ENCODE peak calls at places on chromosome 7, in nine cellular contexts. One of them, this sample, is unnamed.

GRCh38 chr7:146175716-146176115 is 59.1 kb downstream of the CNTNAP2 start:
- DNase-seq in lower leg skin: no peak
- DNase-seq in IMR-90: no peak
- DNase-seq in HCT116: no peak
- DNase-seq in sigmoid colon: no peak
- DNase-seq in adrenal gland: no peak
- DNase-seq in erythroblast: no peak
- DNase-seq in tibial nerve: no peak
- DNase-seq in uterus: no peak
- DNase-seq in this sample: no peak

GRCh38 chr7:5677538-5678294 is 103.7 kb downstream of the RNF216 start:
- DNase-seq in sigmoid colon: peak; percentile 88
- DNase-seq in tibial nerve: peak; percentile 64
- DNase-seq in HCT116: peak; percentile 34
- DNase-seq in lower leg skin: peak; percentile 66
- DNase-seq in adrenal gland: peak; percentile 74
- DNase-seq in IMR-90: peak; percentile 78
- DNase-seq in uterus: peak; percentile 73
- DNase-seq in erythroblast: peak; percentile 71
- DNase-seq in this sample: peak; percentile 65

GRCh38 chr7:108000875-108001758 is 1.8 kb downstream of the LAMB1 start:
- DNase-seq in IMR-90: peak; percentile 30
- DNase-seq in erythroblast: no peak
- DNase-seq in HCT116: no peak
- DNase-seq in lower leg skin: peak; percentile 26
- DNase-seq in adrenal gland: peak; percentile 55
- DNase-seq in uterus: peak; percentile 51
- DNase-seq in tibial nerve: no peak
- DNase-seq in sigmoid colon: peak; percentile 78
- DNase-seq in this sample: no peak

GRCh38 chr7:90271753-90272152 is 26.8 kb downstream of the CFAP69 start:
- DNase-seq in sigmoid colon: no peak
- DNase-seq in IMR-90: peak; percentile 73
- DNase-seq in lower leg skin: no peak
- DNase-seq in HCT116: no peak
- DNase-seq in adrenal gland: no peak
- DNase-seq in tibial nerve: no peak
- DNase-seq in uterus: no peak
- DNase-seq in erythroblast: no peak
- DNase-seq in this sample: no peak

GRCh38 chr7:142785841-142786250 is 15.1 kb downstream of the PRSS2 start:
- DNase-seq in HCT116: no peak
- DNase-seq in sigmoid colon: peak; percentile 25
- DNase-seq in tibial nerve: no peak
- DNase-seq in lower leg skin: no peak
- DNase-seq in IMR-90: no peak
- DNase-seq in erythroblast: no peak
- DNase-seq in uterus: no peak
- DNase-seq in adrenal gland: no peak
- DNase-seq in this sample: no peak

GRCh38 chr7:36604801-36605200 is 119.5 kb downstream of the AOAH start:
- DNase-seq in tibial nerve: no peak
- DNase-seq in erythroblast: no peak
- DNase-seq in sigmoid colon: no peak
- DNase-seq in uterus: no peak
- DNase-seq in IMR-90: no peak
- DNase-seq in adrenal gland: no peak
- DNase-seq in HCT116: no peak
- DNase-seq in lower leg skin: no peak
- DNase-seq in this sample: no peak

GRCh38 chr7:28389504-28390385 is 22.6 kb upstream of the CREB5 start:
- DNase-seq in adrenal gland: no peak
- DNase-seq in IMR-90: peak; percentile 79
- DNase-seq in sigmoid colon: no peak
- DNase-seq in tibial nerve: peak; percentile 65
- DNase-seq in HCT116: peak; percentile 49
- DNase-seq in lower leg skin: no peak
- DNase-seq in erythroblast: peak; percentile 60
- DNase-seq in uterus: no peak
- DNase-seq in this sample: no peak

GRCh38 chr7:70829221-70830059 is 302.5 kb upstream of the GALNT17 start:
- DNase-seq in erythroblast: peak; percentile 44
- DNase-seq in IMR-90: peak; percentile 56
- DNase-seq in lower leg skin: peak; percentile 53
- DNase-seq in uterus: peak; percentile 51
- DNase-seq in sigmoid colon: peak; percentile 73
- DNase-seq in adrenal gland: peak; percentile 61
- DNase-seq in HCT116: peak; percentile 2
- DNase-seq in tibial nerve: peak; percentile 70
- DNase-seq in this sample: peak; percentile 61

GRCh38 chr7:149635561-149636329 is 137.6 kb downstream of the ZNF467 start:
- DNase-seq in adrenal gland: no peak
- DNase-seq in lower leg skin: no peak
- DNase-seq in tibial nerve: no peak
- DNase-seq in IMR-90: no peak
- DNase-seq in erythroblast: no peak
- DNase-seq in HCT116: no peak
- DNase-seq in sigmoid colon: no peak
- DNase-seq in uterus: no peak
- DNase-seq in this sample: no peak

DNA sequence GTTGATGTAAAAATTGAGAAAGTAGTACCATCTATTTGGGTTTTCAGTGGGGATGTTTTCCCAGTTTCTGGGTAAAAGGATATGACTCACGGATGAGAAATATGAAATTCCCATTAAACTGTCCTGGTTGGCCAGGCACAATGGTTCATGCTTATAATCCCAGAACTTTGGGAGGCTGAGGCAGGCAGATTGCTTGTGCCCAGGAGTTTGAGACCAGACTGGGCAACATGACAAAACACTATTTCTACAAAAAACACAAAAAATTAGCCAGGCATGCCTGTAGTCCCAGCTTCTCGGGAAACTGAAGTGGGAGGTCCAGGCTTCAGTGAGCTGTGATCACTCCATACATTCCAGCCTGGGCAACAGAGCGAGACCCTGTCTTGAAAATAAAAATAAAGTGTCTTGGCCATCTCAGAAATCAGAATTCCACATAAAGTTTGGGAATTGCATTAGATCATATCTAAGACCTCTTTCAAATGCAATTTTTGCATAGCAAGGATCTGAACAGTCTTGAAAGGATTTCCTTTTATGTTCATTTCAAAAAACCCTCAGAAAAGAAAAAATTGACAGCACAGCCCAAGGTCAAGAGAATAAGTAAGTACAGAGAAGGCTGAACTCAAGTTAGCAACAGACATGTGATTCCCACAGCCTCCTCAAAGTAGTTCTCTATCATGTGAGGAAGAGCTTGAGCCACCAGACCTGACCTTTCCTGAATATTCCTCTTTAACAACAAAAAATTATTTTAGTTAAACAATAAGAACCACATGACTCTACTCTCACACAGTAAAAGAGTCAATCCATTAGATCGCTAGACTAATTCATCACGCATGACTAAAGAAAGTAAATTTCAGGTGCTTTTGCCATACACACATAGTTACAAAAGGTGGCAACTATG is 141.5 kb upstream of the CAV2 start:
- DNase-seq in erythroblast: no peak
- DNase-seq in uterus: no peak
- DNase-seq in adrenal gland: no peak
- DNase-seq in HCT116: no peak
- DNase-seq in tibial nerve: no peak
- DNase-seq in lower leg skin: no peak
- DNase-seq in IMR-90: peak; percentile 62
- DNase-seq in sigmoid colon: no peak
- DNase-seq in this sample: no peak
- TF ChIP-seq POLR2A in erythroblast: no peak
- TF ChIP-seq POLR2A in uterus: no peak
- TF ChIP-seq POLR2A in adrenal gland: no peak
- TF ChIP-seq POLR2A in HCT116: no peak
- TF ChIP-seq POLR2A in tibial nerve: no peak
- TF ChIP-seq POLR2A in lower leg skin: no peak
- TF ChIP-seq POLR2A in IMR-90: no peak
- TF ChIP-seq POLR2A in sigmoid colon: no peak
- TF ChIP-seq POLR2A in this sample: no peak

GRCh38 chr7:37786741-37787569 is 61.4 kb upstream of the NME8 start:
- DNase-seq in HCT116: no peak
- DNase-seq in sigmoid colon: no peak
- DNase-seq in adrenal gland: no peak
- DNase-seq in tibial nerve: no peak
- DNase-seq in erythroblast: no peak
- DNase-seq in lower leg skin: no peak
- DNase-seq in IMR-90: no peak
- DNase-seq in uterus: no peak
- DNase-seq in this sample: no peak
- TF ChIP-seq POLR2A in HCT116: no peak
- TF ChIP-seq POLR2A in sigmoid colon: no peak
- TF ChIP-seq POLR2A in adrenal gland: no peak
- TF ChIP-seq POLR2A in tibial nerve: no peak
- TF ChIP-seq POLR2A in erythroblast: no peak
- TF ChIP-seq POLR2A in lower leg skin: no peak
- TF ChIP-seq POLR2A in IMR-90: no peak
- TF ChIP-seq POLR2A in uterus: no peak
- TF ChIP-seq POLR2A in this sample: no peak

GRCh38 chr7:32941996-32942782 is 15.1 kb upstream of the FKBP9 start:
- DNase-seq in uterus: peak; percentile 71
- DNase-seq in sigmoid colon: peak; percentile 84
- DNase-seq in tibial nerve: peak; percentile 46
- DNase-seq in erythroblast: peak; percentile 86
- DNase-seq in HCT116: no peak
- DNase-seq in IMR-90: peak; percentile 32
- DNase-seq in adrenal gland: peak; percentile 71
- DNase-seq in lower leg skin: peak; percentile 58
- DNase-seq in this sample: peak; percentile 66
- TF ChIP-seq POLR2A in uterus: peak; percentile 12
- TF ChIP-seq POLR2A in sigmoid colon: no peak
- TF ChIP-seq POLR2A in tibial nerve: no peak
- TF ChIP-seq POLR2A in erythroblast: no peak
- TF ChIP-seq POLR2A in HCT116: no peak
- TF ChIP-seq POLR2A in IMR-90: no peak
- TF ChIP-seq POLR2A in adrenal gland: no peak
- TF ChIP-seq POLR2A in lower leg skin: no peak
- TF ChIP-seq POLR2A in this sample: no peak

GRCh38 chr7:39734605-39735004 is 111.2 kb downstream of the RALA start:
- DNase-seq in HCT116: no peak
- DNase-seq in erythroblast: no peak
- DNase-seq in uterus: no peak
- DNase-seq in sigmoid colon: no peak
- DNase-seq in IMR-90: no peak
- DNase-seq in tibial nerve: no peak
- DNase-seq in lower leg skin: no peak
- DNase-seq in adrenal gland: no peak
- DNase-seq in this sample: no peak

GRCh38 chr7:39735903-39736302 is 112.5 kb downstream of the RALA start:
- DNase-seq in IMR-90: peak; percentile 32
- DNase-seq in HCT116: no peak
- DNase-seq in lower leg skin: no peak
- DNase-seq in adrenal gland: no peak
- DNase-seq in sigmoid colon: no peak
- DNase-seq in erythroblast: peak; percentile 22
- DNase-seq in uterus: no peak
- DNase-seq in tibial nerve: no peak
- DNase-seq in this sample: no peak

GRCh38 chr7:39727614-39728013 is 104.2 kb downstream of the RALA start:
- DNase-seq in sigmoid colon: no peak
- DNase-seq in erythroblast: no peak
- DNase-seq in tibial nerve: no peak
- DNase-seq in uterus: no peak
- DNase-seq in lower leg skin: no peak
- DNase-seq in HCT116: no peak
- DNase-seq in adrenal gland: no peak
- DNase-seq in IMR-90: no peak
- DNase-seq in this sample: no peak

GRCh38 chr7:39733881-39734571 is 110.7 kb downstream of the RALA start:
- DNase-seq in sigmoid colon: no peak
- DNase-seq in erythroblast: no peak
- DNase-seq in adrenal gland: no peak
- DNase-seq in uterus: no peak
- DNase-seq in lower leg skin: no peak
- DNase-seq in tibial nerve: no peak
- DNase-seq in HCT116: no peak
- DNase-seq in IMR-90: peak; percentile 93
- DNase-seq in this sample: no peak

GRCh38 chr7:39732837-39733804 is 109.7 kb downstream of the RALA start:
- DNase-seq in uterus: peak; percentile 94
- DNase-seq in erythroblast: peak; percentile 91
- DNase-seq in HCT116: peak; percentile 87
- DNase-seq in tibial nerve: peak; percentile 91
- DNase-seq in sigmoid colon: peak; percentile 97
- DNase-seq in lower leg skin: peak; percentile 87
- DNase-seq in adrenal gland: peak; percentile 94
- DNase-seq in IMR-90: peak; percentile 98
- DNase-seq in this sample: peak; percentile 87
- TF ChIP-seq POLR2A in uterus: no peak
- TF ChIP-seq POLR2A in erythroblast: peak; percentile 64
- TF ChIP-seq POLR2A in HCT116: no peak
- TF ChIP-seq POLR2A in tibial nerve: no peak
- TF ChIP-seq POLR2A in sigmoid colon: no peak
- TF ChIP-seq POLR2A in lower leg skin: no peak
- TF ChIP-seq POLR2A in adrenal gland: no peak
- TF ChIP-seq POLR2A in IMR-90: peak; percentile 85
- TF ChIP-seq POLR2A in this sample: peak; percentile 60

DNA sequence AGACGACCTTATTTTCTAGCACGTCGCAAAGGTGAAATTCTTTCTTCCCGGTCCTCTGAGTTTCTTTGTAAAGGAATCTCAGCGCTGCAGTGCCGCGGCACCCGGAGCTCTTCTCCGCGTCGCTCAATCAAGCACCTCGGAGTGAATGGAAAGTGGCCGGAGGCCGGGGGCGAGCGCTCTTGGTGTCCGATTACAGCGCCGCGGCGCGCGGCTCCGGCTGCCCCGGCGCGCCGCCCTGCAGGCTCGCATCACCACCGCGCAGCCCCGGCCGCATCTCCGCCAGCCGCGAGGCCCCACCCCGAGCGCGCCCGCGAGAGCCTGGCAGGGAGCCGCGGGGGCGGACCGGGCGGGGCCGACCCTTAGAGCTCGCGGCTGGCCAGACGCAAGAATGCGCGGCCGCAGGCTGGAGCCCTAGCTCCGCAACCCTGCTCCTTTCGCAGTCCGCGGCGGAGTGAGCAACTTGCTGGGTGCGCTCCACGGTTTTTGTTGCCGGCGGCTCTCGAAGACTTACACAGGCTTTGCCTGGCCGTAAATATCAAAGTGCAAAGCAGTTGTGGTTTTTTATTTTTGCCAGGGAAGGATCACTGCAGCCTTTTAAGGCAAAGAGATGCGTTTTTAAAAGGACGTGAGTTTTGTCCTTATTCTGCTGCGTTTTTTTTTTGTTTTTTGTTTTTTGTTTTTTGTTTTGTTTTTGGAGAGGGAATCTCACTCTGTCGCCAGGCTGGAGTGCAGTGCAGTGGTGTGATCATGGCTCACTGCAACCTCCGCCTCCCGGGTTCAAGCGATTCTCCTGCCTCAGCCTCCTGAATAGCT is at the start of gene SEMA3C:
- DNase-seq in lower leg skin: peak; percentile 84
- DNase-seq in uterus: peak; percentile 85
- DNase-seq in erythroblast: peak; percentile 88
- DNase-seq in tibial nerve: peak; percentile 78
- DNase-seq in HCT116: peak; percentile 78
- DNase-seq in IMR-90: peak; percentile 94
- DNase-seq in sigmoid colon: peak; percentile 96
- DNase-seq in adrenal gland: peak; percentile 84
- DNase-seq in this sample: peak; percentile 85
- TF ChIP-seq POLR2A in lower leg skin: no peak
- TF ChIP-seq POLR2A in uterus: peak; percentile 45
- TF ChIP-seq POLR2A in erythroblast: no peak
- TF ChIP-seq POLR2A in tibial nerve: no peak
- TF ChIP-seq POLR2A in HCT116: peak; percentile 82
- TF ChIP-seq POLR2A in IMR-90: peak; percentile 87
- TF ChIP-seq POLR2A in sigmoid colon: peak; percentile 64
- TF ChIP-seq POLR2A in adrenal gland: peak; percentile 38
- TF ChIP-seq POLR2A in this sample: peak; percentile 64